ENCODE peak calls at places on chromosome 14, in nine cellular contexts. V, D, B, A, T, O, K, G and Q are unnamed samples.

GRCh38 chr14:75125617-75126016 is 1.2 kb downstream of the NEK9 start:
- DNase-seq in V (no peak), D (peak), B (no peak), A (peak), T (no peak), O (no peak), K (peak), G (no peak), Q (no peak)

GRCh38 chr14:40682131-40682913 is 924.4 kb upstream of the LRFN5 start:
- DNase-seq in V (no peak), D (no peak), B (no peak), A (no peak), T (no peak), O (no peak), K (peak), G (no peak), Q (no peak)

GRCh38 chr14:87121716-87122115 is 871.3 kb downstream of the GALC start:
- DNase-seq in V (no peak), D (no peak), B (no peak), A (no peak), T (no peak), O (no peak), K (no peak), G (peak), Q (no peak)

GRCh38 chr14:37247777-37248461 is 50.2 kb downstream of the MIPOL1 start:
- DNase-seq in V (no peak), D (no peak), B (no peak), A (no peak), T (no peak), O (no peak), K (no peak), G (no peak), Q (no peak)

GRCh38 chr14:49401373-49401772 is 184.8 kb downstream of the RPS29 start:
- DNase-seq in V (no peak), D (no peak), B (no peak), A (no peak), T (no peak), O (no peak), K (no peak), G (no peak), Q (no peak)

GRCh38 chr14:70640938-70641547 is 673 bp upstream of the TTC9 start:
- DNase-seq in V (no peak), D (peak), B (no peak), A (no peak), T (peak), O (no peak), K (peak), G (peak), Q (no peak)

GRCh38 chr14:99382781-99383456 is 97.7 kb downstream of the SETD3 start:
- DNase-seq in V (no peak), D (no peak), B (no peak), A (no peak), T (no peak), O (no peak), K (peak), G (no peak), Q (no peak)

GRCh38 chr14:75689012-75689411 is 28.0 kb downstream of the TTLL5 start:
- DNase-seq in V (no peak), D (peak), B (peak), A (peak), T (no peak), O (no peak), K (no peak), G (no peak), Q (no peak)

GRCh38 chr14:25396128-25396527 is 346.2 kb upstream of the STXBP6 start:
- DNase-seq in V (no peak), D (no peak), B (no peak), A (no peak), T (no peak), O (no peak), K (no peak), G (no peak), Q (no peak)

GRCh38 chr14:97523936-97524335 is 726.8 kb downstream of the VRK1 start:
- DNase-seq in V (no peak), D (no peak), B (no peak), A (no peak), T (no peak), O (no peak), K (peak), G (no peak), Q (no peak)

GRCh38 chr14:69532561-69533335 is 41.9 kb downstream of the CCDC177 start:
- DNase-seq in V (no peak), D (no peak), B (no peak), A (no peak), T (no peak), O (no peak), K (peak), G (no peak), Q (no peak)

GRCh38 chr14:35829449-35829848 is 3.3 kb downstream of the BRMS1L start:
- DNase-seq in V (no peak), D (peak), B (no peak), A (peak), T (no peak), O (no peak), K (peak), G (no peak), Q (no peak)

GRCh38 chr14:22478670-22479069 is 110.4 kb downstream of the DAD1 start:
- DNase-seq in V (no peak), D (peak), B (peak), A (no peak), T (no peak), O (no peak), K (no peak), G (no peak), Q (peak)

GRCh38 chr14:67477926-67478915 is 10.3 kb downstream of the TMEM229B start:
- DNase-seq in V (no peak), D (no peak), B (no peak), A (no peak), T (no peak), O (no peak), K (no peak), G (no peak), Q (no peak)

GRCh38 chr14:28596336-28596735 is 170.3 kb upstream of the FOXG1 start:
- DNase-seq in V (no peak), D (peak), B (no peak), A (no peak), T (no peak), O (no peak), K (peak), G (no peak), Q (no peak)
- TF ChIP-seq CTCF in V (no peak), D (peak), B (no peak), A (no peak), T (no peak), O (peak), K (peak), G (no peak), Q (peak)

DNA sequence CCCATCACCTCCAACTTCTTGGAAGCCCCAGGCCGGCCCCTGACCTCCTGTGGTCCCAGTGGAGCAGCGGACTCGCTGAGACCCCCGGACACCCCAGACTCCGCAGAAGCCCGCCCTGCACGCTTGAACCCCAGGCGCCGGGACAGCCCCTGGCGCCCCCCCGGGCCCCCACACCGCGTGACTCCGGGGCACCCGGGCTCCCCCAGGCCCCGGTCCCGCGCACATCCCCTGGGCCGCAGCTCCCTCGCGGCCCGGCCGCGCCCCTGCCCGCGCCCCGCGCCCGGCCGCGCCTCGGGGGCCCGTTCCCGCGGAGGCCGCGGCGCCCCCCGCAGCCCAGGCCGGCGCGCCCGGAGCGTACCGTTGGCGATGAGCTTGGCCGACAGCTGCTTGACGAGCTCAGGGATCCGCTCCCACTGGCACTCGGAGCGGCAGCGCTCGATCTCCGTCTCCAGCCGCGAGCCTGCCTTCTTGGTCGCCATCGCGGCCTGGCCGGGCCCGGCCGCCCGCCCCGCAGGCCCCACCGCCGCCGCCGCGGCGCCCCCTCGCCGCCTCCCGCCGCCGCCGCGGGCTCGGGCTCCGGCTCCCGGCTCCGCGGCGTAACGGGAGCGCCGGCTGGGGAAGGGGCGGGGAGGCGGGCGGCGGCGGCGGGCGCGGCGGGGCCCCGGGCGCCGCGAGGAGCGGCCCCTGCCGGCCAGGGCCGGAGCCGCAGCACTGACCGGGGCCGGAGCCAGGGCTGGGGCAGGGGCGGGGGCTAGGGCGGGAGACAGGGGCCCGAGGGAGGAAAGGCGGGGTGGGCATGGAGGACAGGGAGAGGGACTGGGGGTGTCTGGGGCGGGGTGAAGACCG is at the start of gene TTC7B:
- DNase-seq in V (no peak), D (peak), B (peak), A (peak), T (no peak), O (peak), K (peak), G (peak), Q (peak)
- TF ChIP-seq CTCF in V (peak), D (peak), B (peak), A (no peak), T (peak), O (peak), K (no peak), G (no peak), Q (no peak)

DNA sequence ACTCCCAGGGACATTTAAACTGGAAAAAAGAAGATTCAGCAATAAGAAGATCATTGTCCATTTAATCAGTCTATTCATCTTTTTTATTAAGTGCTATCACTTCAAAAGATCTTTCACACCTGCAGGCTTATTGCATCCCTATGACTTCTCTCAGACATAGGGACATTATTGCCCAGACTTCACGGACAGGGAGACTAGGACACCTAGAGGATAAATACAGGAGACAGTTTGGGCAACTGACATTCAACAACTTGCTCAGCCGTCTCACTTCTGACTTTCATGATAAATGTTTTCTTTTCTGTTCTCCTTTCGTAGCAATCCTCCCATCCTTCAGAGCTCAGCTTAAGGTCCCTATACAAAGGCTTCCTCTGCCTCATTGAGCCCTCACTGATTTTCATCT is 84.3 kb downstream of the TMEM30B start:
- DNase-seq in V (no peak), D (no peak), B (no peak), A (peak), T (no peak), O (no peak), K (peak), G (no peak), Q (no peak)
- TF ChIP-seq CTCF in V (no peak), D (peak), B (no peak), A (no peak), T (no peak), O (no peak), K (peak), G (no peak), Q (no peak)

DNA sequence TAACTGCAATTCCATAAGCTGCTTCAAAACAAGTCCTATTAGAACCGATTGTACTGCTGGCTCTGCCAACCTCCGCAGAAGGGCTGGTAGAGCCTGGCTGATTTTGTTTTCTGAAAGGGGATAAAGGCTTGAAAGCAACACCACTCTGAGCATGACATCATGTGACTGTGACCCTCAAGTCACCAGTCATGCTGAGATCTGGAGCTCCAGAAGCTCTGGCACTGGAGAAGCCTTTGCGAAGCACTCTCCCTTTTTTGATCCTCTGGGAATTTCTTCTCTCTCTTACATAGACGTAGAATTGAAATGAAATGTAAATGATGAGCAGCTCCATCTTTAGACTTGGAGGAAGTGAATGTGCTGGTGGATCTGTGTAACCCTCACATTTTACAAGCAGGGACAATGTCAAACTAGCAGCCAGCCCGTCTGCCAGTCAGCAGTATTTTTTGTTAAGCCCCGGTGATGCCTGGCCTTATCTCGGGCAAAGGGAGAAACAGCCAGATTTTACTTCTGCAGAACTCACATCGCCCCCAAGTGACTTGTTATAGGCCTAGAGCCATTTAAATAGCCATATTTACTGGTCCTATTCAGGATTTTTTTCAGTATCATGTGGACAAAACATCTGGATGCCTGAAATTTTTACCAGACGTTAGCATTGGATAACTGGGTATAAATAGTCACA is 112.1 kb upstream of the NPAS3 start:
- DNase-seq in V (no peak), D (peak), B (no peak), A (peak), T (no peak), O (peak), K (peak), G (no peak), Q (no peak)
- TF ChIP-seq CTCF in V (peak), D (peak), B (no peak), A (peak), T (no peak), O (peak), K (peak), G (no peak), Q (no peak)

GRCh38 chr14:72736348-72736747 is 157.6 kb downstream of the DPF3 start:
- DNase-seq in V (no peak), D (no peak), B (no peak), A (peak), T (no peak), O (no peak), K (peak), G (no peak), Q (no peak)
- TF ChIP-seq CTCF in V (no peak), D (no peak), B (no peak), A (peak), T (no peak), O (no peak), K (peak), G (no peak), Q (no peak)

GRCh38 chr14:64464695-64465094 is 604 bp upstream of the AKAP5 start:
- DNase-seq in V (no peak), D (no peak), B (no peak), A (no peak), T (no peak), O (no peak), K (peak), G (no peak), Q (no peak)

GRCh38 chr14:64467131-64467530 is 1.8 kb downstream of the AKAP5 start:
- DNase-seq in V (no peak), D (peak), B (no peak), A (no peak), T (no peak), O (no peak), K (no peak), G (no peak), Q (no peak)

GRCh38 chr14:64465208-64465821 is at the start of gene AKAP5:
- DNase-seq in V (no peak), D (peak), B (peak), A (no peak), T (no peak), O (peak), K (peak), G (peak), Q (peak)

GRCh38 chr14:64463873-64464272 is 1.4 kb upstream of the AKAP5 start:
- DNase-seq in V (no peak), D (no peak), B (no peak), A (no peak), T (no peak), O (no peak), K (no peak), G (no peak), Q (no peak)

GRCh38 chr14:64465856-64466554 is 706 bp downstream of the AKAP5 start:
- DNase-seq in V (no peak), D (peak), B (no peak), A (peak), T (no peak), O (peak), K (peak), G (no peak), Q (no peak)
- TF ChIP-seq CTCF in V (no peak), D (peak), B (no peak), A (peak), T (peak), O (peak), K (no peak), G (no peak), Q (no peak)